ENCODE peak calls at places on chromosomes 12 and 14, in four cellular contexts. C, O, U and G are unnamed samples.
A peak's percentile ranks its signal among the peaks of the same experiment; 100 is the strongest.

GRCh38 chr14:36660736-36661505 is 739 bp upstream of the PAX9 start:
- DNase-seq in C (no peak), O (no peak), U (peak; percentile 33), G (no peak)

GRCh38 chr14:50523271-50524041 is 8.9 kb downstream of the MAP4K5 start:
- DNase-seq in C (no peak), O (no peak), U (no peak), G (no peak)

GRCh38 chr14:21668377-21668776 is 5.2 kb downstream of the OR4E1 start:
- DNase-seq in C (no peak), O (no peak), U (no peak), G (no peak)

GRCh38 chr12:103530352-103530751 is 34.6 kb upstream of the C12orf42 start:
- DNase-seq in C (no peak), O (no peak), U (no peak), G (no peak)

GRCh38 chr14:51188566-51189185 is 51.4 kb upstream of the TMX1 start:
- DNase-seq in C (no peak), O (no peak), U (no peak), G (no peak)

GRCh38 chr12:6650832-6651231 is 3.6 kb upstream of the ACRBP start:
- DNase-seq in C (no peak), O (no peak), U (no peak), G (no peak)

GRCh38 chr12:114412307-114412706 is 6.4 kb upstream of the TBX5 start:
- DNase-seq in C (no peak), O (no peak), U (no peak), G (no peak)

GRCh38 chr12:117994551-117995438 is 21.7 kb upstream of the RFC5 start:
- DNase-seq in C (no peak), O (no peak), U (no peak), G (no peak)

GRCh38 chr14:48735607-48736006 is 850.6 kb downstream of the RPS29 start:
- DNase-seq in C (no peak), O (no peak), U (no peak), G (no peak)

GRCh38 chr12:116863275-116863767 is 17.9 kb downstream of the HRK start:
- DNase-seq in C (peak; percentile 65), O (peak; percentile 39), U (peak; percentile 79), G (no peak)

GRCh38 chr14:51924600-51924999 is 64.2 kb downstream of the GNG2 start:
- DNase-seq in C (no peak), O (no peak), U (no peak), G (no peak)

DNA sequence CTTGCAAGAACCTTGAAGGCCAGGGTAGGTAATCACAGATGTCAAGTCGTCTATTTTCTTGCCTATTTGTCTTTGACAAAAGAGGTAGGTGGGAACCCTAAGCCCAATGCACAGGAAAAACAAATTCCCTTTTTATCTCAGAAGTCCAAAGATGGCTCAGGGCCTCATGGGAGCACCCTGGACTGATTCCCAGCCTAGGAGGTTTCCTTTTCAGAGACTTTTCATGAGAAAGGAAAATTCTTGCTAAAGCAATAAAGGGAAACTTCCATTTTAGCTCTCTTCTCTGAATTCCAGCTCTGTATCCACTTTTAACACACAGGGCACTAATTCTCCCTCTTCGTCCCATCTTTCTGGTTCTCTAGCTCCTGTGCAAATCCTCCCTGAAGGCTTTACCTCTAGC is 1.2 kb downstream of the ZNF641 start:
- DNase-seq in C (no peak), O (no peak), U (no peak), G (no peak)
- TF ChIP-seq USF1 in C (no peak), O (no peak), U (no peak), G (no peak)

GRCh38 chr14:60532442-60532841 is 23.5 kb downstream of the SIX6 start:
- DNase-seq in C (no peak), O (no peak), U (no peak), G (no peak)
- TF ChIP-seq USF1 in C (no peak), O (no peak), U (no peak), G (no peak)

DNA sequence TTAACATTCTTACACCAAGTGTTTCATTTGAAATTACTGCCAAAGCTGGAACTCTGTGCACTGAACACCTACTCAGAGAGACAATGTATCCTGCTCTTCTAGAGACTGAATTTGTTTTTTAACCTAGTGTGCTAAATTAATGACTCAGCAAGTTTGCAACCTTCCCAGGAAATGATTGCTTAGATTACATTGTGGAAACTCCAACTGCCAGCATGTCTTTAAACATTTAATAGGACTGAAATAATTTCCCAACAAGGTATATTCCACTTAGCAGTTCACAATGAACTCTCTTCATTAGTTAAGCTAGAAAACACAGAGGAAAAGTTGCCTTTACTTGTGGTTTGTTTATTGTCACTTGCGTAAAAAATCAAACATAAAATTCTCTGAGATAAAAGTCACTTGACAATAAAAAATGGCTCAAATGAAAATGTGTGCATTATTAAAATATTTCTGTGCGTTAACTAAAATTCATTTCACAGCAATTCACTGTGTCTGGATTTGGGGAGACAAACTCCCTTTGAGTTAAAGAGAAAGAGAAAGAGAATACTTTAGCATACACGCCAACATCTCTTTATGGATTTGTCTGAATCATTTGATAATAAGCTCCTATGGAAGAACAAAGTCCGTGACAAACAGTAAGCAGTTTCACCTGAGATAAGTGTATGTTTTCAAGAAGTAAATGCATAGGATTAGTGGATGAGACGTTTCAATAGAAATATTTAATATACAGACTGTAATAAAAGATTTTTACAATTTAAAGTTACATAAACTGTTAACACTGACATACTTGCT is 284.0 kb downstream of the PRKD1 start:
- DNase-seq in C (no peak), O (no peak), U (no peak), G (no peak)
- TF ChIP-seq USF1 in C (no peak), O (no peak), U (no peak), G (no peak)

DNA sequence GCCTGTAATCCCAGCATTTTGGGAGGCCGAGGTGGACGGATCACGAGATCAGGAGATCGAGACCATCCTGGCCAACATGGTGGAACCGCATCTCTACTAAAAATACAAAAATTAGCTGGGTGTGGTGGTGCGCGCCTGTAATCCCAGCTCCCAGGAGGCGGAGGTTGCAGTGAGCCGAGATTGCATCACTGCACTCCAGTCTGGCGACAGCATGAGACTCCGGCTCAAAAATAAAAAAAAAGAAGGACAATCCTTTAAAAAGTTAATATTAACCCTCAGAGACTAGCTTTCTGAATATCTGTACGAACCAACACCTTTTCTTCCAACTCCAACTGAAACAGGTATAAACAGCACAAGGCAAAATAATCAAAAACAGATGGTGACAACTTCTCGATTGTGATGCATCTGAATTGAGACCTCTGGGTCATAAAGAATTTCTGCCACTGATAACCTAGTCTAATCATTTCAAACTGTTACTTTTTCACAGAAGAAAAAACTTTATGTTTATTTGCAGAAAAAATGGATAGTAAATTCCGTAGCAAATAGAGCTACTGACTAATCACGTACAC is 27.8 kb downstream of the CLIP1 start:
- DNase-seq in C (no peak), O (peak; percentile 23), U (no peak), G (no peak)
- TF ChIP-seq USF1 in C (no peak), O (no peak), U (no peak), G (no peak)

GRCh38 chr12:56753566-56753965 is 1.4 kb upstream of the PRIM1 start:
- DNase-seq in C (peak; percentile 73), O (no peak), U (no peak), G (no peak)
- TF ChIP-seq USF1 in C (no peak), O (no peak), U (no peak), G (no peak)

GRCh38 chr12:32505546-32505945 is 106.2 kb downstream of the FGD4 start:
- DNase-seq in C (no peak), O (no peak), U (no peak), G (no peak)

GRCh38 chr12:32507559-32508276 is 108.4 kb downstream of the FGD4 start:
- DNase-seq in C (no peak), O (no peak), U (no peak), G (no peak)

GRCh38 chr12:32509328-32510122 is 110.2 kb downstream of the FGD4 start:
- DNase-seq in C (no peak), O (no peak), U (no peak), G (no peak)

GRCh38 chr12:32505067-32505466 is 105.7 kb downstream of the FGD4 start:
- DNase-seq in C (no peak), O (no peak), U (no peak), G (no peak)

GRCh38 chr12:32508626-32509025 is 109.3 kb downstream of the FGD4 start:
- DNase-seq in C (no peak), O (no peak), U (no peak), G (no peak)
- TF ChIP-seq USF1 in C (no peak), O (no peak), U (no peak), G (no peak)

GRCh38 chr14:69592923-69593677 is 18.3 kb upstream of the SUSD6 start:
- DNase-seq in C (no peak), O (no peak), U (no peak), G (no peak)
- TF ChIP-seq USF1 in C (no peak), O (no peak), U (no peak), G (no peak)